ENCODE peak calls at places on chromosomes 11 and 22, in five cellular contexts. X, O, Z, L and J are unnamed samples.
A peak's percentile ranks its signal among the peaks of the same experiment; 100 is the strongest.

GRCh38 chr11:59551651-59552521 is 40.5 kb downstream of the OR4D9 start:
- DNase-seq in X (peak; percentile 38), Z (no peak), L (no peak), O (peak; percentile 84), J (no peak)

GRCh38 chr22:31343235-31344191 is 2.6 kb downstream of the PATZ1 start:
- DNase-seq in L (no peak), Z (no peak), X (peak; percentile 94), O (peak; percentile 80), J (peak; percentile 20)

GRCh38 chr11:119664063-119664572 is 64.9 kb downstream of the NECTIN1 start:
- DNase-seq in L (no peak), X (no peak), O (peak; percentile 76), Z (no peak), J (peak; percentile 87)

GRCh38 chr11:69632900-69633299 is 8.1 kb upstream of the CCND1 start:
- DNase-seq in Z (no peak), X (no peak), L (no peak), O (no peak), J (no peak)

GRCh38 chr11:24593332-24593731 is 96.5 kb downstream of the LUZP2 start:
- DNase-seq in O (no peak), L (no peak), Z (no peak), X (no peak), J (no peak)

GRCh38 chr11:76233936-76234703 is 27.8 kb upstream of the WNT11 start:
- DNase-seq in L (peak; percentile 37), X (peak; percentile 63), O (peak; percentile 46), Z (peak; percentile 79), J (peak; percentile 52)

GRCh38 chr11:77208535-77208934 is 80.5 kb downstream of the MYO7A start:
- DNase-seq in L (no peak), Z (no peak), O (no peak), X (no peak), J (no peak)

GRCh38 chr11:33674035-33674814 is 26.4 kb downstream of the C11orf91 start:
- DNase-seq in O (no peak), X (no peak), Z (no peak), L (no peak), J (no peak)

GRCh38 chr22:40281717-40282116 is 64.6 kb upstream of the ADSL start:
- DNase-seq in O (no peak), Z (no peak), L (no peak), X (no peak), J (no peak)

GRCh38 chr11:1060410-1060809 is 14.3 kb upstream of the MUC2 start:
- DNase-seq in O (no peak), L (no peak), Z (peak; percentile 8), X (no peak), J (no peak)

GRCh38 chr11:8192016-8192895 is 23.4 kb upstream of the RIC3 start:
- DNase-seq in X (no peak), Z (peak; percentile 50), O (peak; percentile 82), L (no peak), J (peak; percentile 79)

GRCh38 chr11:126318642-126319373 is 14.9 kb downstream of the DCPS start:
- DNase-seq in X (no peak), O (peak; percentile 75), Z (no peak), L (peak; percentile 55), J (peak; percentile 36)
- H3K27ac ChIP-seq in X (no peak overlapping the region), O (peak overlapping the region; percentile 93), Z (peak overlapping the region; percentile 77), L (peak overlapping the region; percentile 71), J (peak overlapping the region; percentile 40)

GRCh38 chr22:35842954-35843353 is 125.3 kb downstream of the APOL5 start:
- DNase-seq in Z (no peak), O (peak; percentile 32), L (no peak), X (no peak), J (peak; percentile 45)
- H3K27ac ChIP-seq in Z (peak overlapping the region; percentile 85), O (no peak overlapping the region), L (no peak overlapping the region), X (peak overlapping the region; percentile 85), J (no peak overlapping the region)

GRCh38 chr22:19996694-19997384 is 19.8 kb downstream of the ARVCF start:
- DNase-seq in L (no peak), O (no peak), X (no peak), Z (peak; percentile 15), J (no peak)

GRCh38 chr22:19993926-19994325 is 22.7 kb downstream of the ARVCF start:
- DNase-seq in X (no peak), O (no peak), L (no peak), Z (peak; percentile 2), J (no peak)

GRCh38 chr22:19995611-19996339 is 20.8 kb downstream of the ARVCF start:
- DNase-seq in Z (peak; percentile 46), L (no peak), X (no peak), O (no peak), J (no peak)

GRCh38 chr22:19992921-19993355 is 23.7 kb downstream of the ARVCF start:
- DNase-seq in O (no peak), X (no peak), Z (peak; percentile 5), L (no peak), J (no peak)

GRCh38 chr22:19994851-19995610 is 21.6 kb downstream of the ARVCF start:
- DNase-seq in O (no peak), L (no peak), Z (no peak), X (no peak), J (no peak)
- H3K27ac ChIP-seq in O (no peak overlapping the region), L (no peak overlapping the region), Z (no peak overlapping the region), X (no peak overlapping the region), J (no peak overlapping the region)

GRCh38 chr11:65150513-65151271 is 16.4 kb upstream of the SYVN1 start:
- DNase-seq in O (peak; percentile 84), X (peak; percentile 100), Z (peak; percentile 93), L (peak; percentile 27), J (no peak)

GRCh38 chr11:65152157-65152556 is 17.8 kb upstream of the SYVN1 start:
- DNase-seq in Z (no peak), O (no peak), L (no peak), X (no peak), J (no peak)

GRCh38 chr11:65148657-65149056 is 14.3 kb upstream of the SYVN1 start:
- DNase-seq in L (no peak), Z (no peak), O (no peak), X (no peak), J (no peak)

GRCh38 chr11:65147352-65148075 is 13.2 kb upstream of the SYVN1 start:
- DNase-seq in Z (no peak), X (no peak), L (no peak), O (no peak), J (no peak)

GRCh38 chr11:65151500-65151899 is 17.2 kb upstream of the SYVN1 start:
- DNase-seq in X (no peak), L (no peak), Z (no peak), O (no peak), J (no peak)
- H3K27ac ChIP-seq in X (peak overlapping the region; percentile 88), L (peak overlapping the region; percentile 82), Z (peak overlapping the region; percentile 89), O (no peak overlapping the region), J (no peak overlapping the region)

GRCh38 chr11:35365395-35365794 is 54.0 kb downstream of the SLC1A2 start:
- DNase-seq in X (no peak), L (no peak), O (no peak), Z (no peak), J (no peak)

GRCh38 chr11:35362571-35362980 is 56.8 kb downstream of the SLC1A2 start:
- DNase-seq in O (no peak), Z (no peak), L (no peak), X (peak; percentile 90), J (no peak)

GRCh38 chr11:35364101-35364780 is 55.1 kb downstream of the SLC1A2 start:
- DNase-seq in O (peak; percentile 51), Z (peak; percentile 80), X (peak; percentile 98), L (no peak), J (no peak)

GRCh38 chr11:35365961-35366360 is 53.4 kb downstream of the SLC1A2 start:
- DNase-seq in X (no peak), L (no peak), Z (no peak), O (no peak), J (no peak)

DNA sequence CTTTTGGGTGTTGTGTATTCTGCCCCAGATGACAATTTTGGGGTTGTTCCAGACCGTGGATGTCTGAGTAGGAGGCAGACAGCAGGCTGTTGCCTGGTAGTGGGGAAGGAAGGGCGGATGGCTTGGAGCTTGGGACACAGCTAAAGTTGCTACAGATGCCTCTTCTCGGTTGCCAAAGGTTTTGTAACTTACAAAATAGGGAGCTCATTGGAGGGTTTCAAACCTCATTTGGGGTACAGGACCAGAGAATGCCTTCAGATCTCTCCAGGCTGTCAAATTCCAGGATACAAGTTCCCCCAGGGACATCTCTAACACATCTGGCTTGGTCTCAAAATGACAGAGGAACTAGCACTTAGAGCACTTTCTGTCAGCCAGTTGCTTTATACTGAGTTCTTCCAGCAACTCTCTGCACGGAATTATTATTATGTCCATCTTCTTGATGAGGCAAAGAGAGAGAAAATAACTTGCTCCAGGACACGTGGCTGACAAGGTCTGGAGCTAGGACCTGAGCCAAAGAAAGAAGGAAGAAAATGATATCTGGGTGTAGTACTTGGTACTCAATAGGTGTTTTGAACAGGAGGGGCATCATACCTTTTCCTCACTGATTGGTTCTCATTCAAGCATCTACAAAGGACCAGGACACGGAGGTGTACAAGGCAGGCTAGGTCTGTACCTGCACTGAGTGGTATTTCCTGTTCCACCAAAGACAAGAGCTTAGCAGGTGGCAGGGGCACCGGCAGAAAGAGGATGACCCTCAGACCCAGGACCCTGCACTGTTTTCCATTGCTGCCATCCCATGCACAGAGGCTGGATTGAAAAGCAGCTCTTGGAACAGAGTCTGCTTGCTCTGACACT is 55.9 kb downstream of the SLC1A2 start:
- DNase-seq in O (no peak), L (no peak), X (no peak), Z (peak; percentile 70), J (no peak)
- H3K27ac ChIP-seq in O (no peak overlapping the region), L (no peak overlapping the region), X (peak overlapping the region; percentile 84), Z (peak overlapping the region; percentile 53), J (no peak overlapping the region)